ENCODE peak calls at places on chromosomes 2 and 18, in five cellular contexts. D, X, Y, K and C are unnamed samples.

GRCh38 chr2:181317511-181317910 is 139.7 kb upstream of the ITGA4 start:
- DNase-seq in D (no peak), X (no peak), Y (no peak), K (no peak), C (no peak)

GRCh38 chr2:191866675-191867506 is 20.0 kb upstream of the CAVIN2 start:
- DNase-seq in D (no peak), X (peak), Y (peak), K (peak), C (no peak)

GRCh38 chr2:24304098-24304497 is 56.2 kb downstream of the ITSN2 start:
- DNase-seq in D (peak), X (no peak), Y (peak), K (peak), C (peak)

GRCh38 chr2:144198116-144198515 is 321.8 kb downstream of the ZEB2 start:
- DNase-seq in D (no peak), X (no peak), Y (no peak), K (peak), C (no peak)

GRCh38 chr2:77081597-77081996 is 440.6 kb downstream of the LRRTM4 start:
- DNase-seq in D (no peak), X (no peak), Y (no peak), K (no peak), C (no peak)

GRCh38 chr2:224147174-224147573 is 108.1 kb upstream of the SERPINE2 start:
- DNase-seq in D (no peak), X (no peak), Y (no peak), K (no peak), C (no peak)

GRCh38 chr2:45567974-45568789 is 42.9 kb downstream of the SRBD1 start:
- DNase-seq in D (no peak), X (no peak), Y (no peak), K (peak), C (no peak)

GRCh38 chr18:35703043-35703688 is 121.6 kb downstream of the GALNT1 start:
- DNase-seq in D (no peak), X (no peak), Y (no peak), K (peak), C (no peak)

GRCh38 chr18:137327-137726 is 21.0 kb upstream of the USP14 start:
- DNase-seq in D (no peak), X (no peak), Y (no peak), K (no peak), C (no peak)

GRCh38 chr2:94986392-94986963 is 39.0 kb upstream of the MAL start:
- DNase-seq in D (no peak), X (peak), Y (no peak), K (peak), C (no peak)

GRCh38 chr18:36993068-36993467 is 164.1 kb downstream of the KIAA1328 start:
- DNase-seq in D (no peak), X (no peak), Y (no peak), K (peak), C (no peak)

GRCh38 chr18:27674411-27674810 is 489.3 kb upstream of the CHST9 start:
- DNase-seq in D (no peak), X (no peak), Y (no peak), K (no peak), C (no peak)

GRCh38 chr2:168660859-168661258 is 141.6 kb upstream of the NOSTRIN start:
- DNase-seq in D (no peak), X (no peak), Y (no peak), K (no peak), C (peak)

GRCh38 chr2:77469086-77469485 is 53.1 kb downstream of the LRRTM4 start:
- DNase-seq in D (no peak), X (no peak), Y (no peak), K (no peak), C (no peak)

GRCh38 chr2:25833566-25833965 is 44.7 kb downstream of the ASXL2 start:
- DNase-seq in D (no peak), X (no peak), Y (no peak), K (no peak), C (no peak)

GRCh38 chr2:151669585-151670081 is 64.6 kb downstream of the NEB start:
- DNase-seq in D (no peak), X (no peak), Y (no peak), K (no peak), C (no peak)

GRCh38 chr2:36374586-36374985 is 19.0 kb downstream of the CRIM1 start:
- DNase-seq in D (no peak), X (no peak), Y (no peak), K (no peak), C (no peak)

GRCh38 chr2:127174977-127175376 is 45.1 kb downstream of the CYP27C1 start:
- DNase-seq in D (no peak), X (no peak), Y (peak), K (no peak), C (peak)

DNA sequence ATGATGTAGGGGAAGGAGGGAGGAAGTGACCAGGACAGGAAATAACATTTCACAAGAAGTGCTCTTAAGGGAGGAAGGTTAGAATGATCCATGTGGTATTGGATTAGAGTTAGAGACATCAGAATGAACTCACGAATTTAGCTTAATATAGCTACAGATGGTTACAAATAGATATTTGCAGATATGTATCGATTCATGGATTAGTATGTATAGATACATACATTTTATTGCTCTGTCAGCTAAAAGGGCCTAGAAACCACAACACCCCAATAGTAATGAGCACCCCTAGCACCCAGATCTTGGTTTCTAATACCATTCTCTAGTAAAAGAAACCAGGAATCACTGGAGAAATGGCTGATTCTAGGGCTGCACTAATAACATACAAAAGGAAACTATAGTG is 59.6 kb upstream of the LTBP1 start:
- DNase-seq in D (no peak), X (no peak), Y (no peak), K (no peak), C (no peak)
- TF ChIP-seq POLR2A in D (no peak), X (no peak), Y (no peak), K (no peak), C (no peak)

GRCh38 chr18:33440011-33440383 is 524 bp downstream of the CCDC178 start:
- DNase-seq in D (no peak), X (peak), Y (peak), K (peak), C (peak)
- H3K27ac ChIP-seq in D (no peak), X (no peak), Y (peak), K (no peak), C (no peak)

GRCh38 chr2:28413896-28414290 is 21.2 kb downstream of the FOSL2 start:
- DNase-seq in D (no peak), X (no peak), Y (no peak), K (no peak), C (no peak)
- TF ChIP-seq CTCF in D (no peak), X (no peak), Y (no peak), K (no peak), C (no peak)

GRCh38 chr2:200306719-200306968 is 151 bp downstream of the SPATS2L start:
- DNase-seq in D (no peak), X (no peak), Y (no peak), K (no peak), C (no peak)

GRCh38 chr2:200308421-200309295 is 2.2 kb downstream of the SPATS2L start:
- DNase-seq in D (no peak), X (no peak), Y (no peak), K (peak), C (no peak)

GRCh38 chr2:200308001-200308400 is 1.5 kb downstream of the SPATS2L start:
- DNase-seq in D (no peak), X (no peak), Y (no peak), K (no peak), C (no peak)

GRCh38 chr2:200305797-200306718 is at the start of gene SPATS2L:
- DNase-seq in D (peak), X (peak), Y (peak), K (peak), C (peak)

DNA sequence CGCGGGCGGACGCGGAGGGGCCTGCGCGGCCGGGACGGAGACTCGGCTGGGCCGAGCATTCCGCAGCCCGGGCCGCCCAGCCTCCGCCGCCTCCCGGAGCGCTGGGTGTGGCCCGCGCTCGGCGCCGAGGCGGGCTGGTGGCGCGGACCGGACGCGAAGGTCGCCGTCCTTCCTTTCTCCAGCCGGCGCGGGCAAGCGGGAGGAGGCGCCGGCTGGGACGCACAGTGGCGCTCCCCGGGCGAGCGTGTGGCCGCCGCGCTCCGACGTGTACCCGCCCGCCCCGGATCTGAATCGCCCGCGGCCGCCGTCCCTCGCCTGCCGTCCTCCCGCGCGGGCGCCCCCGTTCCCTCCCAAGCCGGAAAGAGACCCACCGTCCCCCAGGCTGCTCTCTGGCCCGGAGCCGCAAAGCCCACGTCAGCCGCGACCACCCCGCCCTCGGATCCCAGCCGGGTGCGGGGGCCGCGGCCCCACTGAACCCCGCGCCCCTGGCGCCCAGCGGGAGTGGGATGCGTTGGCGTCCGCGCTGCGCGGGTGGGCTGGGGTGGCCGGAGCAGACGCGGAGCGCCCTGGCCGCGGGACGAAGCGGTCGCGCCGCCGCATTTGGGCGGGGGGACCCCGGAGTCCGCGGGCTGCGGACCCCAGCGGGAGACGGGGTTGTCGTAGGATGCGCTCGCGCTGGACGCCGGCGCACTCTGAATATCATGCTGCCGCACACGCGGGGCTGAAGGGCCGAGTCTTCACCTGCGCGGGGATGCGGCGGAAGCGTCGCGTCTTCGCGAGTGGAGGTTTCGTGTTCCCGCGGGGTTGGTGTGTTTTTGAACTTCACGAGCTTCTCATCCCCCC is 697 bp downstream of the SPATS2L start:
- DNase-seq in D (no peak), X (peak), Y (peak), K (peak), C (peak)
- TF ChIP-seq POLR2A in D (no peak), X (peak), Y (no peak), K (no peak), C (peak)

GRCh38 chr2:1635826-1636225 is 108.5 kb downstream of the PXDN start:
- DNase-seq in D (no peak), X (no peak), Y (peak), K (no peak), C (no peak)
- H3K27ac ChIP-seq in D (no peak), X (no peak), Y (no peak), K (no peak), C (no peak)

DNA sequence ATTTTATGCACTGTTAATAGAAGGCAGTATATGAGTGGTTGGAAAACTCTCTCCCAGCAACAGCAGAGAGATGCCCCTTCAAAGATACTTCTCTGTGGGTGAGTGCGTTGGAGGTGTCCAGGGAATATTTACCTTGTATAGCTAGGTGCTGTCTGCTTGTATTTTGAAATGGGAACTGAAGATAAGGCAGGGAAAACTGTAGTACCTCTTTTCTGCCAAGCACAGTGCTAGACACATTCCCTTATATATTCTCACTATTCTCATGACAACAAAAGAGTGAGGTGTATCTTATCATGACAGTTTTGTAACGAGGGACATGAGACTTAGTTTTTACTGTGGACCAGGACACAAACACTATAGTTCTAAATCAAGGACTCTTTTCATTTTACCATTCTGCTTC is 2.1 kb downstream of the TTC39C start:
- DNase-seq in D (no peak), X (peak), Y (no peak), K (peak), C (no peak)
- TF ChIP-seq CTCF in D (peak), X (no peak), Y (no peak), K (peak), C (no peak)

DNA sequence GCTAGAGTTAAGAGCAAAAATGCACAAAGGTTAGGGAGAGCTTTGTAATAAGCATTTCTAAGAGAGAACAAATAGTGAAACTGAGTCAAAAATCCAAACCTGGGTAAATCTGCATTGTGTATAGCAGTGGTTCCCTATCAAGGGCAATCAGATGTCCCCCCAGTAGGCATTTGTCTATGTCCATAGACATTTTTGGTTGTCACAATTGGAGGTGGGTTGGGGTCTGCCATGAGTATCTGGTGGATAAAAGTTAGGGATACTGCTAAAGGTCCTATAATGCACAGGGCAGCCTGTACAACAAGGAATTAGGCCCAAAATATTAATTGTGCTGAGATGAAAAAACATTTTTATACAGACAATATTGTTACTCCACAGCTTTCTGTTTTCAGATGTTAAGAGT is 21.0 kb downstream of the NOP58 start:
- DNase-seq in D (no peak), X (no peak), Y (no peak), K (no peak), C (no peak)
- TF ChIP-seq POLR2A in D (no peak), X (no peak), Y (no peak), K (no peak), C (no peak)

GRCh38 chr2:241860184-241861078 is 1.7 kb upstream of the PDCD1 start:
- DNase-seq in D (no peak), X (no peak), Y (peak), K (no peak), C (no peak)

GRCh38 chr2:241858206-241859016 is at the start of gene PDCD1:
- DNase-seq in D (no peak), X (no peak), Y (peak), K (no peak), C (peak)

GRCh38 chr2:241861264-241861663 is 2.6 kb upstream of the PDCD1 start:
- DNase-seq in D (no peak), X (no peak), Y (no peak), K (no peak), C (no peak)

GRCh38 chr2:241859017-241859435 is 332 bp upstream of the PDCD1 start:
- DNase-seq in D (no peak), X (no peak), Y (no peak), K (no peak), C (no peak)

GRCh38 chr2:241859436-241860183 is 916 bp upstream of the PDCD1 start:
- DNase-seq in D (no peak), X (no peak), Y (peak), K (no peak), C (peak)
- H3K27ac ChIP-seq in D (peak), X (no peak), Y (peak), K (no peak), C (peak)